ENCODE peak calls at places on chromosomes 7 and 10, in ten cellular contexts. One of them, this sample, is unnamed.

GRCh38 chr7:131031100-131031868 is 296.4 kb upstream of the MKLN1 start:
- DNase-seq in trophoblast cell: peak
- DNase-seq in keratinocyte: no peak
- DNase-seq in fibroblast of lung: no peak
- DNase-seq in astrocyte: no peak
- DNase-seq in neuronal stem cell: no peak
- DNase-seq in neural progenitor cell: no peak
- DNase-seq in PC-3: no peak
- DNase-seq in IMR-90: no peak
- DNase-seq in MM.1S: no peak
- DNase-seq in this sample: no peak

GRCh38 chr10:92822964-92823363 is 25.4 kb upstream of the EXOC6 start:
- DNase-seq in trophoblast cell: peak
- DNase-seq in keratinocyte: no peak
- DNase-seq in fibroblast of lung: peak
- DNase-seq in astrocyte: peak
- DNase-seq in neuronal stem cell: no peak
- DNase-seq in neural progenitor cell: no peak
- DNase-seq in PC-3: peak
- DNase-seq in IMR-90: peak
- DNase-seq in MM.1S: peak
- DNase-seq in this sample: no peak

GRCh38 chr10:79259834-79260233 is 87.4 kb upstream of the PPIF start:
- DNase-seq in trophoblast cell: no peak
- DNase-seq in keratinocyte: no peak
- DNase-seq in fibroblast of lung: no peak
- DNase-seq in astrocyte: no peak
- DNase-seq in neuronal stem cell: no peak
- DNase-seq in neural progenitor cell: no peak
- DNase-seq in PC-3: no peak
- DNase-seq in IMR-90: no peak
- DNase-seq in MM.1S: peak
- DNase-seq in this sample: no peak

GRCh38 chr10:28948045-28948444 is 270.7 kb downstream of the BAMBI start:
- DNase-seq in trophoblast cell: peak
- DNase-seq in keratinocyte: no peak
- DNase-seq in fibroblast of lung: no peak
- DNase-seq in astrocyte: no peak
- DNase-seq in neuronal stem cell: no peak
- DNase-seq in neural progenitor cell: no peak
- DNase-seq in PC-3: peak
- DNase-seq in IMR-90: peak
- DNase-seq in MM.1S: no peak
- DNase-seq in this sample: no peak

GRCh38 chr10:18607979-18608378 is 43.4 kb downstream of the NSUN6 start:
- DNase-seq in trophoblast cell: no peak
- DNase-seq in keratinocyte: no peak
- DNase-seq in fibroblast of lung: no peak
- DNase-seq in astrocyte: peak
- DNase-seq in neuronal stem cell: no peak
- DNase-seq in neural progenitor cell: no peak
- DNase-seq in PC-3: peak
- DNase-seq in IMR-90: peak
- DNase-seq in MM.1S: no peak
- DNase-seq in this sample: no peak

GRCh38 chr7:127792528-127793342 is 140.7 kb downstream of the SND1 start:
- DNase-seq in trophoblast cell: peak
- DNase-seq in keratinocyte: no peak
- DNase-seq in fibroblast of lung: no peak
- DNase-seq in astrocyte: no peak
- DNase-seq in neuronal stem cell: peak
- DNase-seq in neural progenitor cell: peak
- DNase-seq in PC-3: peak
- DNase-seq in IMR-90: no peak
- DNase-seq in MM.1S: peak
- DNase-seq in this sample: peak

GRCh38 chr10:58435297-58435696 is 50.1 kb downstream of the TFAM start:
- DNase-seq in trophoblast cell: peak
- DNase-seq in keratinocyte: peak
- DNase-seq in fibroblast of lung: peak
- DNase-seq in astrocyte: peak
- DNase-seq in neuronal stem cell: no peak
- DNase-seq in neural progenitor cell: no peak
- DNase-seq in PC-3: peak
- DNase-seq in IMR-90: peak
- DNase-seq in MM.1S: peak
- DNase-seq in this sample: peak

GRCh38 chr7:133645870-133646492 is 393.1 kb downstream of the EXOC4 start:
- DNase-seq in trophoblast cell: no peak
- DNase-seq in keratinocyte: no peak
- DNase-seq in fibroblast of lung: peak
- DNase-seq in astrocyte: peak
- DNase-seq in neuronal stem cell: no peak
- DNase-seq in neural progenitor cell: no peak
- DNase-seq in PC-3: peak
- DNase-seq in IMR-90: peak
- DNase-seq in MM.1S: no peak
- DNase-seq in this sample: no peak

GRCh38 chr7:151076863-151077704 is 3.5 kb downstream of the FASTK start:
- DNase-seq in trophoblast cell: peak
- DNase-seq in keratinocyte: no peak
- DNase-seq in fibroblast of lung: no peak
- DNase-seq in astrocyte: no peak
- DNase-seq in neuronal stem cell: no peak
- DNase-seq in neural progenitor cell: peak
- DNase-seq in PC-3: peak
- DNase-seq in IMR-90: no peak
- DNase-seq in MM.1S: no peak
- DNase-seq in this sample: peak

GRCh38 chr7:101093907-101094306 is 8.6 kb downstream of the TRIM56 start:
- DNase-seq in trophoblast cell: peak
- DNase-seq in keratinocyte: no peak
- DNase-seq in fibroblast of lung: peak
- DNase-seq in astrocyte: peak
- DNase-seq in neuronal stem cell: no peak
- DNase-seq in neural progenitor cell: no peak
- DNase-seq in PC-3: peak
- DNase-seq in IMR-90: peak
- DNase-seq in MM.1S: no peak
- DNase-seq in this sample: no peak

GRCh38 chr7:137886266-137886665 is 39.5 kb upstream of the DGKI start:
- DNase-seq in trophoblast cell: no peak
- DNase-seq in keratinocyte: no peak
- DNase-seq in fibroblast of lung: no peak
- DNase-seq in astrocyte: no peak
- DNase-seq in neuronal stem cell: no peak
- DNase-seq in neural progenitor cell: no peak
- DNase-seq in PC-3: no peak
- DNase-seq in IMR-90: no peak
- DNase-seq in MM.1S: no peak
- DNase-seq in this sample: no peak

GRCh38 chr10:12135631-12136030 is 6.2 kb downstream of the SEC61A2 start:
- DNase-seq in trophoblast cell: no peak
- DNase-seq in keratinocyte: no peak
- DNase-seq in fibroblast of lung: no peak
- DNase-seq in astrocyte: no peak
- DNase-seq in neuronal stem cell: no peak
- DNase-seq in neural progenitor cell: no peak
- DNase-seq in PC-3: no peak
- DNase-seq in IMR-90: peak
- DNase-seq in MM.1S: no peak
- DNase-seq in this sample: no peak

GRCh38 chr7:95501261-95501816 is 15.6 kb downstream of the ASB4 start:
- DNase-seq in trophoblast cell: no peak
- DNase-seq in keratinocyte: no peak
- DNase-seq in fibroblast of lung: no peak
- DNase-seq in astrocyte: peak
- DNase-seq in neuronal stem cell: no peak
- DNase-seq in neural progenitor cell: no peak
- DNase-seq in PC-3: peak
- DNase-seq in IMR-90: no peak
- DNase-seq in MM.1S: peak
- DNase-seq in this sample: peak

GRCh38 chr7:13024323-13024722 is 336.9 kb downstream of the ARL4A start:
- DNase-seq in trophoblast cell: no peak
- DNase-seq in keratinocyte: no peak
- DNase-seq in fibroblast of lung: peak
- DNase-seq in astrocyte: no peak
- DNase-seq in neuronal stem cell: no peak
- DNase-seq in neural progenitor cell: no peak
- DNase-seq in PC-3: no peak
- DNase-seq in IMR-90: no peak
- DNase-seq in MM.1S: no peak
- DNase-seq in this sample: no peak

GRCh38 chr10:95246582-95247051 is 44.2 kb downstream of the PDLIM1 start:
- DNase-seq in trophoblast cell: peak
- DNase-seq in keratinocyte: no peak
- DNase-seq in fibroblast of lung: peak
- DNase-seq in astrocyte: peak
- DNase-seq in neuronal stem cell: peak
- DNase-seq in neural progenitor cell: peak
- DNase-seq in PC-3: peak
- DNase-seq in IMR-90: peak
- DNase-seq in MM.1S: peak
- DNase-seq in this sample: peak
- H3K4me2 ChIP-seq in trophoblast cell: no peak
- H3K4me2 ChIP-seq in keratinocyte: peak
- H3K4me2 ChIP-seq in fibroblast of lung: peak
- H3K4me2 ChIP-seq in astrocyte: peak
- H3K4me2 ChIP-seq in neuronal stem cell: no peak
- H3K4me2 ChIP-seq in neural progenitor cell: no peak
- H3K4me2 ChIP-seq in PC-3: no peak
- H3K4me2 ChIP-seq in IMR-90: peak
- H3K4me2 ChIP-seq in MM.1S: peak
- H3K4me2 ChIP-seq in this sample: no peak

DNA sequence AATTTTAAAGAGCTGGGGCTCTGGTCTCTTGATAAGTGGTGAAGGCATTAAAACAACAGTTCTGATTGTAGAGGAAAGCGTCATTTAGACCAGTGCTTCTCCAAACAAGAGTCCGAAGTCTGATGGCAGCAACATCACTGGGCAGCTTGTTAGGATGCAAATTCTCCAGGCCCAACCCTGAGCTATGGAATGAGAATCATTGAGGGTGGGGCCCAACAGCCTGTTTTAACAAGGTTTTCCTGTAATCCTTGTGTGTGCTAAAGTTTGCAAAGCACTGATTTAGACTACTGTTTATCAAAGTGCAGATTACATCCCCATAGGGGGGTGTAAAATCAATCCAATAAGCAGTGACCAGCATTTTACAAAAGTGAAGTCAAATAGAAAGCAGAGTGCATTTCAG is 2.6 kb upstream of the ZNRF2 start:
- DNase-seq in trophoblast cell: no peak
- DNase-seq in keratinocyte: no peak
- DNase-seq in fibroblast of lung: no peak
- DNase-seq in astrocyte: no peak
- DNase-seq in neuronal stem cell: no peak
- DNase-seq in neural progenitor cell: no peak
- DNase-seq in PC-3: no peak
- DNase-seq in IMR-90: no peak
- DNase-seq in MM.1S: no peak
- DNase-seq in this sample: no peak
- H3K4me2 ChIP-seq in trophoblast cell: no peak
- H3K4me2 ChIP-seq in keratinocyte: no peak
- H3K4me2 ChIP-seq in fibroblast of lung: no peak
- H3K4me2 ChIP-seq in astrocyte: no peak
- H3K4me2 ChIP-seq in neuronal stem cell: no peak
- H3K4me2 ChIP-seq in neural progenitor cell: no peak
- H3K4me2 ChIP-seq in PC-3: no peak
- H3K4me2 ChIP-seq in IMR-90: no peak
- H3K4me2 ChIP-seq in MM.1S: no peak
- H3K4me2 ChIP-seq in this sample: no peak

GRCh38 chr10:96270564-96270963 is 805 bp downstream of the BLNK start:
- DNase-seq in trophoblast cell: peak
- DNase-seq in keratinocyte: no peak
- DNase-seq in fibroblast of lung: no peak
- DNase-seq in astrocyte: no peak
- DNase-seq in neuronal stem cell: no peak
- DNase-seq in neural progenitor cell: no peak
- DNase-seq in PC-3: no peak
- DNase-seq in IMR-90: no peak
- DNase-seq in MM.1S: no peak
- DNase-seq in this sample: no peak
- H3K4me2 ChIP-seq in trophoblast cell: no peak
- H3K4me2 ChIP-seq in keratinocyte: no peak
- H3K4me2 ChIP-seq in fibroblast of lung: no peak
- H3K4me2 ChIP-seq in astrocyte: no peak
- H3K4me2 ChIP-seq in neuronal stem cell: no peak
- H3K4me2 ChIP-seq in neural progenitor cell: no peak
- H3K4me2 ChIP-seq in PC-3: no peak
- H3K4me2 ChIP-seq in IMR-90: no peak
- H3K4me2 ChIP-seq in MM.1S: peak
- H3K4me2 ChIP-seq in this sample: no peak

DNA sequence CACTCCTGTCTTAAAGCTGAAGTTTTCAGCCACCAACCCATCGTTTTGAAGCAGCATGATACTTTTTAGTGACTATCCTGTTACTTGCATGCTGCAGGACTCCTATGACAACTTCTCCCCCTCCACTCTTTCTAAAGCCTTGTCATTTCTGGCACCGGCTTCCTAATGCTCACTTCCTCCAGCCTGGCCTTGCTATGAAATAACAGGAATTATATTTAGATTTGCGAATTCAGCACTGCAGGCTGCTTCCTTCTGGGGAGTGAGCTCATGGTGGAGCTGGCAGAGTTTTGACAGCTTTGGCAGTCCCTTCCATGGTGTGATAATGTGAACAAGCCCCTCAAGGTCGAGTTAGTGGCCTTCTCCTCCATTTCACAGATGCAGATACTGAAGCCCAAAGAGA is 13.4 kb downstream of the BLNK start:
- DNase-seq in trophoblast cell: no peak
- DNase-seq in keratinocyte: no peak
- DNase-seq in fibroblast of lung: no peak
- DNase-seq in astrocyte: no peak
- DNase-seq in neuronal stem cell: no peak
- DNase-seq in neural progenitor cell: no peak
- DNase-seq in PC-3: no peak
- DNase-seq in IMR-90: no peak
- DNase-seq in MM.1S: peak
- DNase-seq in this sample: no peak
- H3K4me2 ChIP-seq in trophoblast cell: no peak
- H3K4me2 ChIP-seq in keratinocyte: no peak
- H3K4me2 ChIP-seq in fibroblast of lung: no peak
- H3K4me2 ChIP-seq in astrocyte: no peak
- H3K4me2 ChIP-seq in neuronal stem cell: no peak
- H3K4me2 ChIP-seq in neural progenitor cell: no peak
- H3K4me2 ChIP-seq in PC-3: no peak
- H3K4me2 ChIP-seq in IMR-90: no peak
- H3K4me2 ChIP-seq in MM.1S: peak
- H3K4me2 ChIP-seq in this sample: no peak

This sample was measured in PC-9.